ENCODE peak calls at places on chromosomes 1 and 21, in nine cellular contexts. R is posterior cingulate gyrus; B is epithelial cell of prostate; C is T-cell; G is naive thymus-derived CD8-positive, alpha-beta T cell; T is stimulated activated CD4-positive, alpha-beta T cell treated with anti-CD3 and anti-CD28 coated beads, TNF-alpha, amount 100 ng/mL, for 1 hour; J is GDM1; K is left ventricle myocardium superior; V is GM03348. M is an unnamed sample.

GRCh38 chr21:43900690-43901089 is 35.7 kb downstream of the AGPAT3 start:
- DNase-seq in J (no peak), K (no peak), G (no peak), B (no peak), V (no peak), R (peak), C (no peak), T (no peak), M (no peak)

GRCh38 chr1:233543338-233544255 is 70.3 kb upstream of the KCNK1 start:
- DNase-seq in J (no peak), V (peak), K (no peak), T (no peak), B (peak), C (no peak), G (no peak), R (peak), M (peak)

GRCh38 chr21:41706678-41707077 is 60.2 kb downstream of the RIPK4 start:
- DNase-seq in V (no peak), G (no peak), K (no peak), J (no peak), T (no peak), C (no peak), R (no peak), B (no peak), M (no peak)

GRCh38 chr1:94790246-94790645 is 29.9 kb upstream of the SLC44A3 start:
- DNase-seq in K (no peak), V (no peak), T (no peak), G (no peak), J (no peak), C (no peak), B (no peak), R (no peak), M (no peak)

GRCh38 chr21:42316891-42317290 is 1.7 kb upstream of the TFF3 start:
- DNase-seq in J (no peak), K (no peak), T (no peak), V (no peak), C (no peak), R (no peak), G (no peak), B (no peak), M (no peak)

GRCh38 chr1:215600258-215600792 is 33.2 kb downstream of the KCTD3 start:
- DNase-seq in V (no peak), J (no peak), K (no peak), R (no peak), G (no peak), C (no peak), T (no peak), B (no peak), M (no peak)

GRCh38 chr1:222928212-222928611 is 113.4 kb downstream of the DISP1 start:
- DNase-seq in V (no peak), C (no peak), T (no peak), J (no peak), R (peak), G (no peak), B (no peak), K (peak), M (peak)

GRCh38 chr1:61254629-61255323 is 172.4 kb downstream of the NFIA start:
- DNase-seq in V (peak), B (no peak), K (no peak), J (no peak), T (no peak), G (no peak), R (no peak), C (no peak), M (no peak)

GRCh38 chr1:55702064-55702463 is 486.9 kb upstream of the USP24 start:
- DNase-seq in T (no peak), B (no peak), R (no peak), K (no peak), C (no peak), G (no peak), V (no peak), J (no peak), M (no peak)

GRCh38 chr1:38029725-38030511 is 16.7 kb downstream of the POU3F1 start:
- DNase-seq in G (no peak), T (no peak), K (peak), J (no peak), V (peak), B (no peak), C (no peak), R (peak), M (peak)

GRCh38 chr1:95723346-95723745 is 489.3 kb downstream of the RWDD3 start:
- DNase-seq in T (no peak), C (no peak), B (peak), G (no peak), V (no peak), K (no peak), J (no peak), R (no peak), M (no peak)

GRCh38 chr1:94863919-94864318 is 43.8 kb downstream of the SLC44A3 start:
- DNase-seq in T (no peak), R (no peak), B (no peak), J (no peak), C (no peak), K (no peak), G (no peak), V (peak), M (peak)

GRCh38 chr1:214228976-214229375 is 52.0 kb upstream of the SMYD2 start:
- DNase-seq in R (no peak), C (no peak), B (no peak), T (no peak), G (no peak), V (no peak), K (peak), J (no peak), M (peak)

GRCh38 chr1:109610609-109611307 is 8.7 kb downstream of the GNAT2 start:
- DNase-seq in B (no peak), T (no peak), R (no peak), J (no peak), C (no peak), G (no peak), K (no peak), V (no peak), M (no peak)

GRCh38 chr1:55650449-55650848 is 435.3 kb upstream of the USP24 start:
- DNase-seq in T (no peak), J (no peak), C (no peak), K (no peak), G (no peak), V (no peak), B (no peak), R (no peak), M (no peak)

GRCh38 chr1:77134359-77134758 is 84.9 kb downstream of the PIGK start:
- DNase-seq in J (no peak), G (no peak), K (no peak), B (no peak), T (no peak), R (no peak), V (peak), C (no peak), M (no peak)

GRCh38 chr1:237672748-237673147 is 218.0 kb downstream of the ZP4 start:
- DNase-seq in R (no peak), V (no peak), J (no peak), C (no peak), G (no peak), T (no peak), K (no peak), B (no peak), M (no peak)

GRCh38 chr1:39902121-39902807 is 547 bp upstream of the MYCL start:
- DNase-seq in B (no peak), K (peak), G (peak), C (peak), T (peak), J (no peak), V (peak), R (peak), M (peak)

GRCh38 chr1:195251900-195252299 is 1356.3 kb downstream of the KCNT2 start:
- DNase-seq in K (no peak), V (no peak), T (no peak), J (no peak), B (no peak), C (no peak), R (no peak), G (no peak), M (no peak)

GRCh38 chr1:57517587-57518397 is 93.9 kb upstream of the DAB1 start:
- DNase-seq in J (no peak), V (no peak), C (no peak), K (no peak), R (no peak), T (no peak), B (no peak), G (no peak), M (no peak)

GRCh38 chr1:15573477-15573876 is 11.4 kb downstream of the AGMAT start:
- DNase-seq in G (no peak), R (peak), B (no peak), T (no peak), V (peak), J (no peak), K (no peak), C (no peak), M (no peak)

GRCh38 chr1:63368131-63368530 is 704 bp downstream of the ALG6 start:
- DNase-seq in B (no peak), C (no peak), K (no peak), V (peak), T (no peak), J (no peak), R (no peak), G (no peak), M (no peak)

GRCh38 chr1:44300882-44301281 is 54.2 kb downstream of the ERI3 start:
- DNase-seq in K (no peak), V (no peak), B (no peak), R (no peak), J (no peak), T (no peak), C (no peak), G (no peak), M (no peak)

GRCh38 chr1:21910528-21911204 is 26.4 kb downstream of the HSPG2 start:
- DNase-seq in V (no peak), R (no peak), G (no peak), K (no peak), J (no peak), T (no peak), C (no peak), B (no peak), M (no peak)

GRCh38 chr1:161001537-161001936 is 19.4 kb downstream of the F11R start:
- DNase-seq in T (no peak), B (no peak), K (peak), G (no peak), C (no peak), V (no peak), R (no peak), J (no peak), M (no peak)

GRCh38 chr1:114671011-114671938 is 1.4 kb upstream of the DENND2C start:
- DNase-seq in B (no peak), G (no peak), V (peak), T (no peak), R (no peak), K (no peak), J (no peak), C (no peak), M (no peak)

GRCh38 chr21:35256468-35256988 is 207.4 kb upstream of the RUNX1 start:
- DNase-seq in R (no peak), K (peak), T (no peak), B (peak), G (no peak), V (peak), C (no peak), J (no peak), M (peak)